ENCODE peak calls at places on chromosomes 2 and 18, in five cellular contexts. P is stimulated activated naive CD8-positive, alpha-beta T cell treated with anti-CD3 and anti-CD28 coated beads, Interleukin-15, Interleukin-2, amounts not matched to agents 100 U/mL and 50 U/mL, for 24 hours; R is CD4-positive, alpha-beta T cell; Y is effector memory CD8-positive, alpha-beta T cell; H is Right ventricle myocardium superior. S is an unnamed sample.

GRCh38 chr2:197858607-197859140 is 54.3 kb downstream of the PLCL1 start:
- ATAC-seq in P (no peak), R (no peak), Y (no peak), H (no peak), S (no peak)

GRCh38 chr2:119423811-119424210 is 7.8 kb upstream of the TMEM37 start:
- ATAC-seq in P (no peak), R (no peak), Y (no peak), H (no peak), S (no peak)

GRCh38 chr2:213067888-213068287 is 83.5 kb downstream of the IKZF2 start:
- ATAC-seq in P (no peak), R (no peak), Y (no peak), H (no peak), S (no peak)

GRCh38 chr2:239204143-239204875 is 196.5 kb downstream of the HDAC4 start:
- ATAC-seq in P (no peak), R (no peak), Y (no peak), H (no peak), S (no peak)

GRCh38 chr2:172460780-172461201 is 33.4 kb downstream of the ITGA6 start:
- ATAC-seq in P (no peak), R (no peak), Y (no peak), H (no peak), S (no peak)

GRCh38 chr2:109562421-109562820 is 51.3 kb downstream of the SEPTIN10 start:
- ATAC-seq in P (peak; percentile 69), R (no peak), Y (no peak), H (no peak), S (no peak)

GRCh38 chr18:67359868-67360838 is 156.4 kb downstream of the DSEL start:
- ATAC-seq in P (peak; percentile 97), R (peak; percentile 55), Y (peak; percentile 95), H (peak; percentile 95), S (peak; percentile 77)

GRCh38 chr2:79982445-79982844 is 322.1 kb downstream of the LRRTM1 start:
- ATAC-seq in P (no peak), R (no peak), Y (no peak), H (no peak), S (no peak)

GRCh38 chr2:12317853-12318426 is 398.8 kb upstream of the TRIB2 start:
- ATAC-seq in P (no peak), R (no peak), Y (no peak), H (no peak), S (no peak)

GRCh38 chr18:24509435-24509834 is 49.0 kb downstream of the HRH4 start:
- ATAC-seq in P (no peak), R (no peak), Y (no peak), H (no peak), S (no peak)

GRCh38 chr2:33242845-33243244 is 233.6 kb upstream of the RASGRP3 start:
- ATAC-seq in P (no peak), R (no peak), Y (no peak), H (no peak), S (no peak)

GRCh38 chr18:6249110-6249680 is 165.5 kb downstream of the L3MBTL4 start:
- ATAC-seq in P (no peak), R (no peak), Y (no peak), H (no peak), S (no peak)

GRCh38 chr2:196287541-196287940 is 116.2 kb upstream of the STK17B start:
- ATAC-seq in P (no peak), R (no peak), Y (no peak), H (no peak), S (no peak)

GRCh38 chr2:143617803-143618415 is 488.7 kb downstream of the ARHGAP15 start:
- ATAC-seq in P (no peak), R (no peak), Y (no peak), H (no peak), S (no peak)

GRCh38 chr18:78506031-78506461 is 473.6 kb upstream of the SALL3 start:
- ATAC-seq in P (no peak), R (no peak), Y (no peak), H (no peak), S (no peak)

GRCh38 chr2:9206991-9207640 is 504 bp downstream of the ASAP2 start:
- ATAC-seq in P (peak; percentile 20), R (no peak), Y (peak; percentile 17), H (peak; percentile 22), S (no peak)

GRCh38 chr2:202514732-202515131 is 120.0 kb upstream of the FAM117B start:
- ATAC-seq in P (no peak), R (no peak), Y (no peak), H (no peak), S (no peak)

GRCh38 chr2:48419884-48420511 is 110.0 kb upstream of the STON1 start:
- ATAC-seq in P (no peak), R (no peak), Y (no peak), H (peak; percentile 72), S (peak; percentile 17)